ENCODE peak calls at places on chromosome 5, in seven cellular contexts. One of them, this sample, is unnamed.
A peak's percentile ranks its signal among the peaks of the same experiment; 100 is the strongest.

GRCh38 chr5:116378007-116378831 is 196.4 kb downstream of the SEMA6A start:
- DNase-seq in OCI-LY7: no peak
- DNase-seq in endodermal cell: peak; percentile 43
- DNase-seq in body of pancreas: no peak
- DNase-seq in CD8-positive, alpha-beta T cell: no peak
- DNase-seq in mucosa of descending colon: no peak
- DNase-seq in fibroblast of villous mesenchyme: no peak
- DNase-seq in this sample: no peak

GRCh38 chr5:104344809-104345512 is 782.4 kb upstream of the NUDT12 start:
- DNase-seq in OCI-LY7: no peak
- DNase-seq in mucosa of descending colon: no peak
- DNase-seq in endodermal cell: peak; percentile 48
- DNase-seq in body of pancreas: no peak
- DNase-seq in CD8-positive, alpha-beta T cell: no peak
- DNase-seq in fibroblast of villous mesenchyme: peak; percentile 14
- DNase-seq in this sample: peak; percentile 39

GRCh38 chr5:135835766-135836165 is 1.3 kb downstream of the SLC25A48 start:
- DNase-seq in mucosa of descending colon: no peak
- DNase-seq in OCI-LY7: no peak
- DNase-seq in fibroblast of villous mesenchyme: no peak
- DNase-seq in endodermal cell: peak; percentile 38
- DNase-seq in CD8-positive, alpha-beta T cell: no peak
- DNase-seq in body of pancreas: no peak
- DNase-seq in this sample: no peak

GRCh38 chr5:171582849-171583248 is 163.4 kb downstream of the FGF18 start:
- DNase-seq in CD8-positive, alpha-beta T cell: no peak
- DNase-seq in endodermal cell: peak; percentile 15
- DNase-seq in body of pancreas: no peak
- DNase-seq in OCI-LY7: no peak
- DNase-seq in fibroblast of villous mesenchyme: no peak
- DNase-seq in mucosa of descending colon: no peak
- DNase-seq in this sample: no peak

GRCh38 chr5:75460532-75460931 is 50.9 kb downstream of the CERT1 start:
- DNase-seq in fibroblast of villous mesenchyme: no peak
- DNase-seq in CD8-positive, alpha-beta T cell: no peak
- DNase-seq in body of pancreas: no peak
- DNase-seq in mucosa of descending colon: no peak
- DNase-seq in endodermal cell: no peak
- DNase-seq in OCI-LY7: no peak
- DNase-seq in this sample: no peak

GRCh38 chr5:171571663-171572062 is 152.2 kb downstream of the FGF18 start:
- DNase-seq in OCI-LY7: no peak
- DNase-seq in endodermal cell: no peak
- DNase-seq in fibroblast of villous mesenchyme: peak; percentile 42
- DNase-seq in CD8-positive, alpha-beta T cell: no peak
- DNase-seq in mucosa of descending colon: no peak
- DNase-seq in body of pancreas: no peak
- DNase-seq in this sample: peak; percentile 29

GRCh38 chr5:94508421-94509148 is 109.8 kb downstream of the KIAA0825 start:
- DNase-seq in mucosa of descending colon: no peak
- DNase-seq in CD8-positive, alpha-beta T cell: no peak
- DNase-seq in fibroblast of villous mesenchyme: peak; percentile 55
- DNase-seq in OCI-LY7: no peak
- DNase-seq in endodermal cell: no peak
- DNase-seq in body of pancreas: no peak
- DNase-seq in this sample: no peak

GRCh38 chr5:157306690-157307089 is 40.8 kb downstream of the CYFIP2 start:
- DNase-seq in mucosa of descending colon: no peak
- DNase-seq in CD8-positive, alpha-beta T cell: peak; percentile 39
- DNase-seq in body of pancreas: no peak
- DNase-seq in endodermal cell: no peak
- DNase-seq in fibroblast of villous mesenchyme: no peak
- DNase-seq in OCI-LY7: peak; percentile 38
- DNase-seq in this sample: no peak

GRCh38 chr5:103669615-103670014 is 107.0 kb upstream of the NUDT12 start:
- DNase-seq in fibroblast of villous mesenchyme: no peak
- DNase-seq in CD8-positive, alpha-beta T cell: no peak
- DNase-seq in OCI-LY7: no peak
- DNase-seq in body of pancreas: peak; percentile 15
- DNase-seq in mucosa of descending colon: no peak
- DNase-seq in endodermal cell: no peak
- DNase-seq in this sample: no peak

GRCh38 chr5:33170414-33170813 is 270.4 kb upstream of the TARS1 start:
- DNase-seq in mucosa of descending colon: no peak
- DNase-seq in endodermal cell: no peak
- DNase-seq in CD8-positive, alpha-beta T cell: no peak
- DNase-seq in body of pancreas: no peak
- DNase-seq in fibroblast of villous mesenchyme: no peak
- DNase-seq in OCI-LY7: peak; percentile 20
- DNase-seq in this sample: peak; percentile 33

GRCh38 chr5:170525450-170526211 is 21.8 kb downstream of the KCNIP1 start:
- DNase-seq in CD8-positive, alpha-beta T cell: no peak
- DNase-seq in OCI-LY7: no peak
- DNase-seq in fibroblast of villous mesenchyme: no peak
- DNase-seq in body of pancreas: no peak
- DNase-seq in endodermal cell: peak; percentile 26
- DNase-seq in mucosa of descending colon: no peak
- DNase-seq in this sample: no peak

GRCh38 chr5:35860686-35861085 is 4.0 kb downstream of the IL7R start:
- DNase-seq in mucosa of descending colon: no peak
- DNase-seq in CD8-positive, alpha-beta T cell: no peak
- DNase-seq in fibroblast of villous mesenchyme: peak; percentile 27
- DNase-seq in OCI-LY7: no peak
- DNase-seq in body of pancreas: no peak
- DNase-seq in endodermal cell: no peak
- DNase-seq in this sample: no peak

GRCh38 chr5:34656001-34656699 is at the start of gene RAI14:
- DNase-seq in mucosa of descending colon: peak; percentile 72
- DNase-seq in OCI-LY7: no peak
- DNase-seq in CD8-positive, alpha-beta T cell: peak; percentile 6
- DNase-seq in body of pancreas: peak; percentile 83
- DNase-seq in fibroblast of villous mesenchyme: peak; percentile 89
- DNase-seq in endodermal cell: peak; percentile 93
- DNase-seq in this sample: peak; percentile 89

GRCh38 chr5:19531374-19531952 is 456.5 kb downstream of the CDH18 start:
- DNase-seq in endodermal cell: no peak
- DNase-seq in body of pancreas: no peak
- DNase-seq in OCI-LY7: no peak
- DNase-seq in fibroblast of villous mesenchyme: no peak
- DNase-seq in mucosa of descending colon: no peak
- DNase-seq in CD8-positive, alpha-beta T cell: no peak
- DNase-seq in this sample: peak; percentile 50

GRCh38 chr5:83967417-83967816 is 246.8 kb upstream of the HAPLN1 start:
- DNase-seq in endodermal cell: no peak
- DNase-seq in OCI-LY7: no peak
- DNase-seq in mucosa of descending colon: no peak
- DNase-seq in body of pancreas: no peak
- DNase-seq in fibroblast of villous mesenchyme: peak; percentile 62
- DNase-seq in CD8-positive, alpha-beta T cell: no peak
- DNase-seq in this sample: no peak

GRCh38 chr5:122062205-122062604 is 15.9 kb downstream of the LOX start:
- DNase-seq in fibroblast of villous mesenchyme: peak; percentile 45
- DNase-seq in endodermal cell: no peak
- DNase-seq in OCI-LY7: no peak
- DNase-seq in CD8-positive, alpha-beta T cell: no peak
- DNase-seq in mucosa of descending colon: no peak
- DNase-seq in body of pancreas: no peak
- DNase-seq in this sample: peak; percentile 42

GRCh38 chr5:81825237-81825636 is 74.3 kb upstream of the SSBP2 start:
- DNase-seq in OCI-LY7: no peak
- DNase-seq in mucosa of descending colon: peak; percentile 54
- DNase-seq in CD8-positive, alpha-beta T cell: no peak
- DNase-seq in body of pancreas: peak; percentile 26
- DNase-seq in endodermal cell: no peak
- DNase-seq in fibroblast of villous mesenchyme: peak; percentile 28
- DNase-seq in this sample: peak; percentile 76

GRCh38 chr5:142952236-142952635 is 182.1 kb downstream of the ARHGAP26 start:
- DNase-seq in fibroblast of villous mesenchyme: no peak
- DNase-seq in OCI-LY7: no peak
- DNase-seq in endodermal cell: no peak
- DNase-seq in CD8-positive, alpha-beta T cell: no peak
- DNase-seq in mucosa of descending colon: no peak
- DNase-seq in body of pancreas: no peak
- DNase-seq in this sample: no peak

DNA sequence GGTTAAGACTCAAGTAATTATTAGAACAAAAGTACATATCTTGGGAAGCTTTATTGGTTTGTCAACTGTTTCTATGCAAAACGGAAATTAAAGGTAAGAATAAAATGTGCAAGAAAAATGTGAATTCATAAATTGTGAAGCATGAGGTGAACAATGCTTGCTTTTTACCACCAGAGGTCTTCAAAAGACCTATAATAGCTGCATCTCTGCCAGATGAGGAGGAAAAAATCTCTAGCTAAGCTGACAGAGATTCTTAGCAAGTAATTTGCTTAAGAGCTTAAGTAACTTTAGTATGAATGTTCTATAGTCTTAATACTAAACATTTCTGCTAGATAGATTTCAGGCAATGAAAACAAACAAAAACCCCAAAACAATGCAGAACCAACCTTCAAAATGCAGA is 54.1 kb downstream of the MRPS30 start:
- DNase-seq in fibroblast of villous mesenchyme: peak; percentile 4
- DNase-seq in endodermal cell: no peak
- DNase-seq in mucosa of descending colon: no peak
- DNase-seq in body of pancreas: no peak
- DNase-seq in OCI-LY7: peak; percentile 5
- DNase-seq in CD8-positive, alpha-beta T cell: no peak
- DNase-seq in this sample: peak; percentile 44
- TF ChIP-seq CTCF in fibroblast of villous mesenchyme: peak; percentile 21
- TF ChIP-seq CTCF in endodermal cell: peak; percentile 66
- TF ChIP-seq CTCF in mucosa of descending colon: no peak
- TF ChIP-seq CTCF in body of pancreas: no peak
- TF ChIP-seq CTCF in OCI-LY7: peak; percentile 65
- TF ChIP-seq CTCF in CD8-positive, alpha-beta T cell: no peak
- TF ChIP-seq CTCF in this sample: peak; percentile 49

GRCh38 chr5:14272548-14273205 is 129.5 kb downstream of the TRIO start:
- DNase-seq in endodermal cell: no peak
- DNase-seq in body of pancreas: no peak
- DNase-seq in CD8-positive, alpha-beta T cell: no peak
- DNase-seq in OCI-LY7: no peak
- DNase-seq in mucosa of descending colon: no peak
- DNase-seq in fibroblast of villous mesenchyme: peak; percentile 77
- DNase-seq in this sample: no peak

GRCh38 chr5:14280294-14280854 is 137.2 kb downstream of the TRIO start:
- DNase-seq in mucosa of descending colon: no peak
- DNase-seq in body of pancreas: no peak
- DNase-seq in OCI-LY7: no peak
- DNase-seq in fibroblast of villous mesenchyme: no peak
- DNase-seq in CD8-positive, alpha-beta T cell: no peak
- DNase-seq in endodermal cell: peak; percentile 28
- DNase-seq in this sample: no peak

GRCh38 chr5:14273207-14273767 is 130.1 kb downstream of the TRIO start:
- DNase-seq in fibroblast of villous mesenchyme: no peak
- DNase-seq in mucosa of descending colon: no peak
- DNase-seq in CD8-positive, alpha-beta T cell: no peak
- DNase-seq in OCI-LY7: no peak
- DNase-seq in body of pancreas: no peak
- DNase-seq in endodermal cell: no peak
- DNase-seq in this sample: no peak

GRCh38 chr5:14281746-14282181 is 138.6 kb downstream of the TRIO start:
- DNase-seq in CD8-positive, alpha-beta T cell: no peak
- DNase-seq in body of pancreas: no peak
- DNase-seq in endodermal cell: no peak
- DNase-seq in OCI-LY7: no peak
- DNase-seq in mucosa of descending colon: no peak
- DNase-seq in fibroblast of villous mesenchyme: peak; percentile 48
- DNase-seq in this sample: no peak

DNA sequence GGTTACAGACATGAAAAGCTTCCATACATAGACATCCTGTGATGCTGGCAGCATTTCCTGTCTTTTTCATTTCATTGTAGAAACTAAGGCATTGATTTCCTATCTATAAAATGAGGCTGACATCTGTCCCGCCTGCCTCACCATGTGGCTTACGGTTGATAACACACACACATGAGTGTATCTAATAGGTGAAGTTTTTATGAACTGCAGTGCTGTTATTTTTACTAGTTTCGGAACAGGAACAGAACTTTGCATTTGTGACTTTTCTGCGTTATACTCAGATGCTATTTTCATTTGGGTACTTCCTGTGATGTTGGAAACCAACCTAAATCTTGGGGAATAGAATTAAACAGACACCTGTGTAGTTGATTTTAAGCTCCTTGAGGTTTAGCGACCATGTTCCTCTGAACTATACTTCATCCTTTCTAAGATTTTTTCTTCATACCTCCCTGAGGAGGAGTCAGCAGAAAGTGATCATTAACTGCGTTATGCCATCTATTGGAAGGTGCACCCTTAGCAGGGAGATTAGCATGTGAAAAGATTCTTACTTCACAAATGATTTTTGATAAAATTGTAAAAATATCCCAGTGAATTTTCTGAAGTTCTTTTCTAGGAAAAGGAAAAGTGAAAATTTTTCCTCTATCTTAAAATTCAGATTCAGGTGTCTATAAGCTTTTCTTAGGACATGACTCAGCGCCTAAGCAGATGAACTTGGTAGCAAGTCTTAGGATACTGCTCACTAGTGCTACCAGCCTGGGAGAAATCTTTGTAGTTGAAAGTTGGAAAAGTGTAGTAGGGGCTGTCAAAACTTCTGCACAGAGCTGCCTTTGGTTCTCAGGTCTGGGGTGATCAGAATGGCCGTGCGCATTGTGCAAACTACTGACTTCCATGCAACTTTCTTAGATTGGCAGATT is 134.5 kb downstream of the TRIO start:
- DNase-seq in CD8-positive, alpha-beta T cell: no peak
- DNase-seq in body of pancreas: no peak
- DNase-seq in endodermal cell: no peak
- DNase-seq in OCI-LY7: peak; percentile 27
- DNase-seq in fibroblast of villous mesenchyme: no peak
- DNase-seq in mucosa of descending colon: no peak
- DNase-seq in this sample: no peak
- H3K4me3 ChIP-seq in CD8-positive, alpha-beta T cell: no peak overlapping the region
- H3K4me3 ChIP-seq in body of pancreas: no peak overlapping the region
- H3K4me3 ChIP-seq in endodermal cell: no peak overlapping the region
- H3K4me3 ChIP-seq in OCI-LY7: no peak overlapping the region
- H3K4me3 ChIP-seq in fibroblast of villous mesenchyme: no peak overlapping the region
- H3K4me3 ChIP-seq in mucosa of descending colon: no peak overlapping the region
- H3K4me3 ChIP-seq in this sample: no peak overlapping the region

GRCh38 chr5:155594270-155594669 is 580.7 kb downstream of the KIF4B start:
- DNase-seq in mucosa of descending colon: no peak
- DNase-seq in fibroblast of villous mesenchyme: no peak
- DNase-seq in body of pancreas: no peak
- DNase-seq in CD8-positive, alpha-beta T cell: no peak
- DNase-seq in OCI-LY7: no peak
- DNase-seq in endodermal cell: no peak
- DNase-seq in this sample: no peak
- TF ChIP-seq CTCF in mucosa of descending colon: no peak
- TF ChIP-seq CTCF in fibroblast of villous mesenchyme: no peak
- TF ChIP-seq CTCF in body of pancreas: no peak
- TF ChIP-seq CTCF in CD8-positive, alpha-beta T cell: no peak
- TF ChIP-seq CTCF in OCI-LY7: peak; percentile 47
- TF ChIP-seq CTCF in endodermal cell: peak; percentile 65
- TF ChIP-seq CTCF in this sample: no peak

DNA sequence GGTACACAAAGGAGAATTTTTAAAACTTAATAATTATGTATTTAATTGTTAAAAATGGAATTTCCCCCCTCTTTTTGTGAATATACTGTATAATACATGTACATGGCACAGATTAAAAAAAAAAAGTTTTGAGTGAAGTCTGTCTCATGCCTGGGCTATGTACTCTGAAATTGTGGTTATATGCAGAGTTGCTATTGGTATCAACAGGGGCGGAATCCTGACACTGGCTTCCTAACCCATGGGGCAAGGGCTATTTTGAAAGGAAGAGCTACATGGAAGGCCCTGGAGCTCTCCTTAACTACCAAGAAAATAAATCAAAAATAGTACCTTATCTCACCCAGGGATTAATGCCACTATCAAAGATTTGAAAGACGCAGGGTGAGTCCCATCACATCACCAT is 865 bp upstream of the FAM193B start:
- DNase-seq in fibroblast of villous mesenchyme: no peak
- DNase-seq in body of pancreas: no peak
- DNase-seq in mucosa of descending colon: no peak
- DNase-seq in OCI-LY7: no peak
- DNase-seq in endodermal cell: no peak
- DNase-seq in CD8-positive, alpha-beta T cell: no peak
- DNase-seq in this sample: no peak
- H3K4me3 ChIP-seq in fibroblast of villous mesenchyme: peak overlapping the region; percentile 89
- H3K4me3 ChIP-seq in body of pancreas: no peak overlapping the region
- H3K4me3 ChIP-seq in mucosa of descending colon: no peak overlapping the region
- H3K4me3 ChIP-seq in OCI-LY7: peak overlapping the region; percentile 92
- H3K4me3 ChIP-seq in endodermal cell: peak overlapping the region; percentile 58
- H3K4me3 ChIP-seq in CD8-positive, alpha-beta T cell: no peak overlapping the region
- H3K4me3 ChIP-seq in this sample: peak overlapping the region; percentile 61